ENCODE peak calls at places on chromosome X, in five cellular contexts. Q is MM.1S; Y is aorta; K is CD4-positive, CD25-positive, alpha-beta regulatory T cell; R is cardiac muscle cell. I is an unnamed sample. For H3K36me3 and H3K27me3, the result is how much of the 10 kb centered on the place peaks cover.

GRCh38 chrX:38804481-38805293 is 3.4 kb downstream of the MID1IP1 start:
- DNase-seq in Q (peak), Y (peak), K (peak), R (peak), I (peak)

GRCh38 chrX:8084023-8084422 is 87.0 kb downstream of the VCX2 start:
- DNase-seq in Q (no peak), Y (no peak), K (no peak), R (no peak), I (no peak)

GRCh38 chrX:45668686-45669443 is 468.2 kb upstream of the DIPK2B start:
- DNase-seq in Q (no peak), Y (no peak), K (no peak), R (no peak), I (no peak)

GRCh38 chrX:113741744-113742143 is 842.1 kb upstream of the HTR2C start:
- DNase-seq in Q (peak), Y (no peak), K (no peak), R (peak), I (peak)

GRCh38 chrX:129678176-129678880 is 23.6 kb upstream of the APLN start:
- DNase-seq in Q (peak), Y (peak), K (peak), R (no peak), I (peak)

GRCh38 chrX:109966246-109966645 is 36.7 kb upstream of the TMEM164 start:
- DNase-seq in Q (no peak), Y (no peak), K (no peak), R (no peak), I (no peak)

GRCh38 chrX:135707880-135708279 is 5.6 kb upstream of the CT45A1 start:
- DNase-seq in Q (peak), Y (peak), K (peak), R (peak), I (peak)

GRCh38 chrX:71618303-71618721 is at the start of gene CXCR3:
- DNase-seq in Q (peak), Y (peak), K (peak), R (no peak), I (no peak)

GRCh38 chrX:108186811-108187210 is 95.2 kb downstream of the ATG4A start:
- DNase-seq in Q (no peak), Y (no peak), K (no peak), R (no peak), I (no peak)

GRCh38 chrX:132858018-132858417 is 100.4 kb downstream of the HS6ST2 start:
- DNase-seq in Q (peak), Y (no peak), K (peak), R (no peak), I (no peak)

GRCh38 chrX:12973561-12974216 is 1.2 kb upstream of the TMSB4X start:
- DNase-seq in Q (no peak), Y (peak), K (peak), R (no peak), I (no peak)

GRCh38 chrX:20173856-20174255 is 32.2 kb upstream of the EIF1AX start:
- DNase-seq in Q (no peak), Y (no peak), K (no peak), R (no peak), I (no peak)

GRCh38 chrX:22276781-22277180 is 4.1 kb downstream of the CBLL2 start:
- DNase-seq in Q (no peak), Y (no peak), K (no peak), R (no peak), I (no peak)

GRCh38 chrX:40004916-40005289 is 92.9 kb downstream of the BCOR start:
- DNase-seq in Q (no peak), Y (no peak), K (no peak), R (no peak), I (peak)

GRCh38 chrX:155747520-155747919 is 133.6 kb upstream of the VAMP7 start:
- DNase-seq in Q (no peak), Y (peak), K (no peak), R (no peak), I (no peak)

GRCh38 chrX:12227412-12228041 is 89.3 kb downstream of the FRMPD4 start:
- DNase-seq in Q (no peak), Y (no peak), K (no peak), R (no peak), I (no peak)

GRCh38 chrX:154002215-154002719 is 17.4 kb downstream of the IRAK1 start:
- DNase-seq in Q (peak), Y (peak), K (peak), R (no peak), I (no peak)

GRCh38 chrX:123959281-123960063 is 2.0 kb upstream of the STAG2 start:
- DNase-seq in Q (peak), Y (peak), K (no peak), R (peak), I (peak)

GRCh38 chrX:153592091-153592833 is 6.7 kb downstream of the CCNQ start:
- DNase-seq in Q (no peak), Y (no peak), K (no peak), R (no peak), I (no peak)

GRCh38 chrX:102339312-102340298 is 92.6 kb downstream of the NXF2 start:
- DNase-seq in Q (peak), Y (peak), K (peak), R (no peak), I (peak)

GRCh38 chrX:103063191-103063845 is 653 bp downstream of the BEX1 start:
- DNase-seq in Q (peak), Y (no peak), K (no peak), R (peak), I (peak)

GRCh38 chrX:52425710-52426245 is 57.0 kb downstream of the XAGE2 start:
- DNase-seq in Q (no peak), Y (no peak), K (no peak), R (no peak), I (no peak)

GRCh38 chrX:12965390-12965940 is 9.4 kb upstream of the TMSB4X start:
- DNase-seq in Q (no peak), Y (no peak), K (no peak), R (no peak), I (no peak)

GRCh38 chrX:71081348-71082148 is 13.4 kb upstream of the SNX12 start:
- DNase-seq in Q (no peak), Y (no peak), K (no peak), R (no peak), I (no peak)

GRCh38 chrX:37905436-37906147 is 58.2 kb upstream of the DYNLT3 start:
- DNase-seq in Q (no peak), Y (no peak), K (peak), R (peak), I (peak)

GRCh38 chrX:101485212-101486064 is at the start of gene ARMCX4:
- DNase-seq in Q (no peak), Y (peak), K (peak), R (peak), I (peak)

GRCh38 chrX:154748712-154749339 is 2.1 kb downstream of the GAB3 start:
- DNase-seq in Q (peak), Y (no peak), K (peak), R (peak), I (peak)

GRCh38 chrX:54891573-54891972 is 29.1 kb upstream of the TRO start:
- DNase-seq in Q (peak), Y (no peak), K (peak), R (peak), I (peak)

GRCh38 chrX:135327299-135327698 is 18.0 kb downstream of the ETDC start:
- DNase-seq in Q (no peak), Y (no peak), K (no peak), R (no peak), I (no peak)

GRCh38 chrX:133921764-133922389 is 63.5 kb downstream of the GPC3 start:
- DNase-seq in Q (peak), Y (no peak), K (peak), R (peak), I (peak)

GRCh38 chrX:23959781-23960180 is 52.0 kb downstream of the CXorf58 start:
- DNase-seq in Q (no peak), Y (no peak), K (peak), R (no peak), I (no peak)

GRCh38 chrX:154735695-154736393 is 15.0 kb downstream of the GAB3 start:
- DNase-seq in Q (no peak), Y (peak), K (no peak), R (no peak), I (no peak)

GRCh38 chrX:43750248-43750676 is 94.2 kb downstream of the MAOA start:
- DNase-seq in Q (peak), Y (peak), K (peak), R (peak), I (peak)
- H3K36me3 ChIP-seq in Q (under half), Y (under half), K (under half), R (under half), I (under half)

DNA sequence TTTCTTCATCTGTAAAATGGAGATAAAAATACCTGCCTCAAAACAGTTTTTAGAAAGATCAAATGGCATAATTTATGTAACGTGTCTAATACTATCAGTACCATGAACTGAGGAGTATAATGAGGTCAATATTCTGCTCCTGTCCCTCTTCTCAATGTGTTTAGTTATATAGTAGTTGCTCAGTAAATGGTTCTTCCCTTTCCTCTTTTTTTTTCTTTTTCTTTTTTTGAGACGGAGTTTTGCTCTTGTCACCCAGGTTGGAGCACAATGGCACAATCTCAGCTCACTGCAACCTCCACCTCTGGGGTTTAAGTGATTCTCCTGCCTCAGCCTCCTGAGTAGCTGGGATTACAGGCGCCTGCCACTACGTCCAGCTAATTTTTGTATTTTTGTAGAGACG is 1.3 kb downstream of the YIPF6 start:
- DNase-seq in Q (no peak), Y (no peak), K (no peak), R (no peak), I (no peak)
- H3K4me3 ChIP-seq in Q (peak), Y (no peak), K (peak), R (peak), I (no peak)

GRCh38 chrX:640641-641040 is 10.1 kb downstream of the SHOX start:
- DNase-seq in Q (no peak), Y (no peak), K (no peak), R (no peak), I (no peak)
- H3K27me3 ChIP-seq in Q (under half), Y (under half), K (under half), R (half or more), I (half or more)

GRCh38 chrX:16662402-16662801 is 12.4 kb downstream of the S100G start:
- DNase-seq in Q (no peak), Y (no peak), K (no peak), R (no peak), I (no peak)

GRCh38 chrX:16664626-16665025 is 14.7 kb downstream of the S100G start:
- DNase-seq in Q (no peak), Y (no peak), K (no peak), R (no peak), I (peak)

GRCh38 chrX:16665089-16665488 is 15.1 kb downstream of the S100G start:
- DNase-seq in Q (no peak), Y (no peak), K (no peak), R (no peak), I (no peak)

GRCh38 chrX:16666541-16666940 is 16.6 kb downstream of the S100G start:
- DNase-seq in Q (no peak), Y (no peak), K (no peak), R (no peak), I (no peak)

DNA sequence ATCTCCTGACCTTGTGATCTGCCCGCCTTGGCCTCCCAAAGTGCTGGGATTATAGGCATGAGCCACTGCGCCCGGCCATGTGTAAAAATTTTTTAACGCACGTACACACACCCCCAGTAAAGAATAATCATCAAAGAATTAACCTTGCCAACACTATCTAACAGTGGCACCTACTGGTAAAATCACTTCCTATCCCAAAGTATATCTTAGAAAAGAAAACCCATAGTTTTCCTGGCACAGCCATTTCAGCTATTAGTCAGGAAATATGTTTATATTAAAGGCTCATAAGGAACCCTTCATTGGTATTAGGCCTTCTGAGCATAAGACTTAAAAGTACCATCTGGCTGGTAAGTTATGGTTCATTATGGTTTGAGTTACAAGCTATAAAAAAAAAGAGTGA is 14.1 kb downstream of the S100G start:
- DNase-seq in Q (no peak), Y (no peak), K (no peak), R (no peak), I (no peak)
- H3K36me3 ChIP-seq in Q (under half), Y (under half), K (under half), R (under half), I (under half)

I was measured in H7.